ENCODE peak calls at places on chromosome 14, in four cellular contexts. W, O, H and L are unnamed samples.

GRCh38 chr14:83172363-83172762 is 1638.7 kb upstream of the SEL1L start:
- DNase-seq in H (no peak), W (no peak), O (peak), L (no peak)

GRCh38 chr14:68793734-68794129 is 865 bp upstream of the ZFP36L1 start:
- DNase-seq in H (no peak), O (no peak), W (no peak), L (peak)

GRCh38 chr14:30333934-30334333 is 225.0 kb upstream of the G2E3 start:
- DNase-seq in H (no peak), O (no peak), W (no peak), L (no peak)

GRCh38 chr14:71432334-71432733 is 499.9 kb upstream of the RGS6 start:
- DNase-seq in W (no peak), O (no peak), H (no peak), L (no peak)

GRCh38 chr14:71235865-71236264 is 328.6 kb downstream of the PCNX1 start:
- DNase-seq in W (peak), H (no peak), O (peak), L (no peak)

GRCh38 chr14:47490766-47491165 is 184.6 kb downstream of the MDGA2 start:
- DNase-seq in H (no peak), O (no peak), W (no peak), L (no peak)

GRCh38 chr14:58151264-58151700 is 731 bp downstream of the ARMH4 start:
- DNase-seq in W (peak), H (no peak), O (peak), L (no peak)

GRCh38 chr14:50932592-50933500 is 11.4 kb downstream of the PYGL start:
- DNase-seq in O (no peak), H (no peak), W (no peak), L (no peak)

DNA sequence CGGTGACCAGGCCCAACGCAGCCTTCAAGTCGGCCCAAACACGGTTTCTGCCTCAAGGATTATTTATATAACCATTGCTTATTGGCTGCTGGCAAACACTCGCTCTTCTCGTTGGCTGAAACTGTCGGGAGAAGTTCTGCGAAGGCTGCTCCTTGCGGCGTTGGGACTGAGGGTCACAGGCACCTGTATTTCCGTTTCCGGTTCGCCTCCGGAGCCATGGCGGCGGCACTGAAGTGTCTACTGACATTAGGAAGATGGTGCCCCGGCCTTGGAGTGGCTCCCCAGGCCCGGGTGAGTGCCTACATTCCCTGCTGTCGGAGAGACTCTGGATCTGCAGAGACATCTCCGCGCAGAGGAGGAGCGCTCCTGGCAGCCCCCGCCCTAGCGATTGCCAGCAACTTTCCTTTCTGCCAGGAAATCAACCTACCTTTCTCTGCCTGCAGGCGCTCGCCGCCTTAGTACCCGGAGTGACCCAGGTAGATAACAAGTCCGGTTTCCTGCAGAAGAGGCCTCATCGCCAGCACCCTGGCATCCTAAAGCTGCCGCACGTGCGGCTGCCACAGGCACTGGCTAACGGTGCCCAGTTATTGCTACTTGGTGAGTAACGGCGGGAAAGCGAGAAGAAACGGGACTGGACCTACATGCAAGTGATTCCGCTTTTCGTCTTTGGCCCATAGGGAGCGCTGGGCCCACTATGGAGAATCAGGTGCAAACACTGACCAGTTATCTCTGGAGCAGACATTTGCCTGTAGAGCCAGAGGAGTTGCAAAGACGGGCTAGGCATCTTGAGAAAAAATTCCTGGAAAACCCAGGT is at the start of gene METTL17:
- DNase-seq in O (peak), H (peak), W (peak), L (peak)
- TF ChIP-seq CTCF in O (peak), H (peak), W (peak), L (no peak)

GRCh38 chr14:72917420-72917819 is 8.8 kb upstream of the DCAF4 start:
- DNase-seq in H (no peak), W (peak), O (no peak), L (no peak)

GRCh38 chr14:72924332-72924731 is 1.9 kb upstream of the DCAF4 start:
- DNase-seq in W (no peak), O (no peak), H (no peak), L (no peak)

GRCh38 chr14:72921396-72921795 is 4.9 kb upstream of the DCAF4 start:
- DNase-seq in H (no peak), W (no peak), O (peak), L (no peak)

GRCh38 chr14:72916174-72916573 is 10.1 kb upstream of the DCAF4 start:
- DNase-seq in O (peak), W (no peak), H (no peak), L (no peak)

DNA sequence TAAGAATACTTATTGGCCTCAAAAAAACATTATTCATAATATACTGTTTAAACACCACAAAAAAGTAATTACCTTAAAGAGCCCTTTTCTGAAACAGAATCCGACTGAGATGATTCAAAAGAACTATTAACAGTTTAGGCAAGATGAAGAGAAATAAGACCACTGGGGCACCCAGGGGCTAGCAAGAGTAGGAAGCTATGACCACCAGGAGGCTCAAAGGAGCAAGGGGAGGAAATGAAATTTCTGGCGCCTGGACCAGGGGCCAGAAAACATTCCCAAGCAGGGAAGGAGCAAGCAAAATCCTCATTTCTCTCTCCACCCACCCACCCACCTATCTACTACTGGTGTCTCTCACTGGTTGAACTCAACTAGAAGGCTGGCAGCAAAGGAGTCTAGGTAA is 6.3 kb upstream of the DCAF4 start:
- DNase-seq in W (no peak), H (no peak), O (no peak), L (no peak)
- TF ChIP-seq CTCF in W (peak), H (no peak), O (no peak), L (no peak)

GRCh38 chr14:63544641-63545234 is 1.6 kb upstream of the PPP2R5E start:
- DNase-seq in H (no peak), O (peak), W (peak), L (no peak)
- TF ChIP-seq CTCF in H (peak), O (peak), W (peak), L (peak)

DNA sequence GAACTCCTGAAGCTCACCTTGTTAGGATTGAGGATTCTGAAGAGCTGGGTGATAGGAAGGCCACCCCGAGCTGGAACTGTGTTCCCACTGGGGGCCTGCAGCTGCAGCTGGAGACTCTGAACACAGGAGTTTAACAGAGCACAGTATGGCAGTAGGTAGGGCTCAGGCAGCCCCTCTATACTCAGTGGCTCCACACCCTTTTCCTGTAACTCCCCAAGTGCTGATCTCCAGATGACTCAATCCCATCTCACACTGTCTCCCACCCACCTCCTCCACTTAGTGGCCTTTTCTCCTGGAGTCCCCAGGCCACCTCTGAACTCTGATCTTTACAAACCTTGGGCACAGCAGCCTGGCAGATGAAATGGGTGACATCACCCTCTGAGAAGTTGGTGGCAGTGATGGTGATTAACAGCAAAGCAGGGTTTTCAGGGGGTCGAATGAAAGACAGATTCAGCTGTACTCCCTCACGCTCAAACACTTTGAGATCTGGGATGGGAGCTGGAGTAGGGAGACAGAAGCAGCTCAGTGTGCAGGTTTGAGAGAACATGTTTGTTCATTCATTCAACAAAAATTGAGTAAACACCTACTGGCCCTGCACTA is 4.0 kb downstream of the THTPA start:
- DNase-seq in O (no peak), H (no peak), W (no peak), L (no peak)
- TF ChIP-seq CTCF in O (no peak), H (no peak), W (no peak), L (no peak)

DNA sequence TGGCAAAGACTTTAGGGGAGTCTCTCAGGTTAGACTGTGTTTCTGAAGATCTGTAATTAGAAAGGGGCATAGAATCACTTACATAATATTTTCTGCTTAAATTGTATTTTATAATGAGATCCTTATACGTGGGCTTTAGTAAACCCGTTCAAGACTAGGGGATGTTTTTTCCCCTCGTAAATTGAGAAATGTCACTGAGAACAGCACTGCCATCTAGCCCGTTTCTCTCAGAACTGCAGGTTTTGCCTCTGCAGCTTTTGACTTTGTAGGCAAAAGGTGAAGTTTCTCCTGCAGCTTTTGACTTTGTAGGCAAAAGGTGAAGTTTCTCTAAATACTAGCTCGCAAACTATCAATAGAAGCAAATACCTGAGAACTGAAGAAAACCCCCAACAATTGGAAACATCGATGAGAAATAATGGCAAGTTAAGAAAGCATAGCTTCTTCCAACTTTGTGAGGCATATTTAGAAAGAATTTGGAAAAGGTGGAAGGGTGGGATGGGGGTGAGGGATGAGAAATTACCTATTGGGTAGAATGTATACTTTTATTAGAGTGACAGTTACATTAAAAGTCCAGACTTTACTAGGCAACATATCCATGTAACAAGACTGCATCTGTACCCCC is 9.9 kb upstream of the ASPG start:
- DNase-seq in W (peak), O (peak), H (peak), L (no peak)
- TF ChIP-seq CTCF in W (peak), O (no peak), H (peak), L (no peak)

GRCh38 chr14:65957631-65958205 is 528.5 kb upstream of the CCDC196 start:
- DNase-seq in W (no peak), H (no peak), O (no peak), L (no peak)

GRCh38 chr14:65954915-65955314 is 531.3 kb upstream of the CCDC196 start:
- DNase-seq in W (no peak), H (no peak), O (no peak), L (no peak)

GRCh38 chr14:65961004-65961403 is 525.2 kb upstream of the CCDC196 start:
- DNase-seq in W (peak), O (peak), H (no peak), L (peak)

GRCh38 chr14:65959563-65960024 is 526.6 kb upstream of the CCDC196 start:
- DNase-seq in W (no peak), O (no peak), H (no peak), L (no peak)

DNA sequence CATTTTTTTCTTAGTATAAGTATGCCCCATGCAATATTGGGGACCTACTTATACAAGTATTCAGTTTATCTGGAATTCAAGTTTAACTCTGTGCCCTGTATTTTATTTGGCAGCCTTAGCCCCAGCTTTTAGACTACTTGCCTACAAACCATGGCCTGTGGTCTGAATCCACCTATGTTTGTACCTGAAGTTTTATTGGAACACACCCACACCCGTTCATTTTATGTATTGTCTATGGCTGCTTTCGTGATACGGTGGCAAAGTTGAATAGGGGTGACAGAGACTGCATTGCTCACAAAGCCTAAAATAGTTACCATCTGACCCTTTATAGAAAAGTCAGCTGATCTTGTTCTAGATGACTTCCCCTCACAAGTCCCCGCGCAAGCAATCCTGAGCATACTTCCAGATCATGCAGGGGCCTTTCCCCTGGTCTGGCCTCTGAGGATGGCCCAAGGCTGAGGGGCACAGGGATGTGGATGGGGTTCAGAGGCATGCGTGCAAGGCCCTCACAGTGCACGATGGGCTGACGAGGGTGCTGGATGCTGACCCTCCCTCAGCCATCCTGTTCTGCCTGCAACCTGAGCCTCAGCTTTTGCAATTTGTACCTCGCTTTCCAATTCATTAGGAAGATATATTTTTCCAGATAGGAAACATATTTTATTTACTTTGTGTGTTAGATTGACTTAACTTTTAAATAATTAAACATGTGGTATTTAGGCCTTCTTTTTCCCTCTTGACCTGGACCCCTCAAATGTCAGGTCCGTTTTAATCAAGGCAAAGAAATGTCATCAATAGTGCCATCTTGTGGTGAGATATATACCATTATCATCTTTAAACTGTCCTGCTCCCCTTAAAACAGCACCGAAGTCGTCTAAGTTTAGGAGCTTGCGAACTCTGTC is 527.3 kb upstream of the CCDC196 start:
- DNase-seq in H (no peak), W (peak), O (peak), L (no peak)
- TF ChIP-seq CTCF in H (peak), W (peak), O (peak), L (peak)

GRCh38 chr14:53325176-53325806 is 172.2 kb upstream of the DDHD1 start:
- DNase-seq in O (peak), W (peak), H (no peak), L (no peak)
- TF ChIP-seq CTCF in O (peak), W (peak), H (peak), L (no peak)